ENCODE peak calls at places on chromosome 5, in seven cellular contexts. V is GM12878, H is neural progenitor cell, R is AG10803, D is choroid plexus epithelial cell, Y is cardiac fibroblast, M is iPS DF 6.9. T is an unnamed sample.

GRCh38 chr5:20088361-20088760 is 100.4 kb upstream of the CDH18 start:
- DNase-seq in V (no peak), H (no peak), R (no peak), D (no peak), Y (no peak), M (no peak), T (no peak)

GRCh38 chr5:157086751-157087359 is 22.0 kb downstream of the HAVCR2 start:
- DNase-seq in V (no peak), H (no peak), R (no peak), D (no peak), Y (no peak), M (no peak), T (no peak)

GRCh38 chr5:142874537-142874936 is 104.4 kb downstream of the ARHGAP26 start:
- DNase-seq in V (no peak), H (no peak), R (no peak), D (peak; percentile 33), Y (peak; percentile 94), M (no peak), T (peak; percentile 42)

GRCh38 chr5:14767942-14768837 is 103.4 kb downstream of the ANKH start:
- DNase-seq in V (no peak), H (no peak), R (no peak), D (no peak), Y (no peak), M (no peak), T (no peak)

GRCh38 chr5:83099001-83099400 is 21.7 kb downstream of the XRCC4 start:
- DNase-seq in V (no peak), H (no peak), R (no peak), D (no peak), Y (no peak), M (no peak), T (no peak)

GRCh38 chr5:435156-435790 is 7.7 kb upstream of the EXOC3 start:
- DNase-seq in V (no peak), H (no peak), R (no peak), D (no peak), Y (no peak), M (no peak), T (no peak)

GRCh38 chr5:65394078-65394477 is 87.6 kb downstream of the ADAMTS6 start:
- DNase-seq in V (no peak), H (peak; percentile 18), R (peak; percentile 99), D (peak; percentile 95), Y (peak; percentile 98), M (no peak), T (peak; percentile 98)

GRCh38 chr5:87243161-87243877 is 24.4 kb upstream of the RASA1 start:
- DNase-seq in V (no peak), H (no peak), R (peak; percentile 88), D (peak; percentile 85), Y (peak; percentile 72), M (no peak), T (peak; percentile 73)

GRCh38 chr5:147394273-147394672 is 115.6 kb downstream of the DPYSL3 start:
- DNase-seq in V (no peak), H (no peak), R (no peak), D (no peak), Y (no peak), M (no peak), T (no peak)

GRCh38 chr5:13987843-13988464 is 43.5 kb upstream of the DNAH5 start:
- DNase-seq in V (no peak), H (peak; percentile 67), R (peak; percentile 64), D (peak; percentile 79), Y (peak; percentile 70), M (no peak), T (no peak)

GRCh38 chr5:65034029-65034781 is 265.5 kb downstream of the CWC27 start:
- DNase-seq in V (no peak), H (no peak), R (peak; percentile 44), D (peak; percentile 22), Y (peak; percentile 49), M (no peak), T (peak; percentile 44)

GRCh38 chr5:96434201-96434645 is 1.2 kb upstream of the PCSK1 start:
- DNase-seq in V (no peak), H (peak; percentile 92), R (peak; percentile 58), D (peak; percentile 84), Y (peak; percentile 80), M (peak; percentile 77), T (peak; percentile 47)

GRCh38 chr5:79844571-79844970 is 146.5 kb downstream of the MTX3 start:
- DNase-seq in V (no peak), H (no peak), R (no peak), D (no peak), Y (no peak), M (no peak), T (no peak)

GRCh38 chr5:149063017-149063687 is at the start of gene SH3TC2:
- DNase-seq in V (no peak), H (peak; percentile 83), R (peak; percentile 73), D (peak; percentile 75), Y (peak; percentile 84), M (peak; percentile 35), T (peak; percentile 4)

GRCh38 chr5:35024911-35025510 is 22.7 kb downstream of the AGXT2 start:
- DNase-seq in V (no peak), H (no peak), R (no peak), D (no peak), Y (no peak), M (no peak), T (no peak)

DNA sequence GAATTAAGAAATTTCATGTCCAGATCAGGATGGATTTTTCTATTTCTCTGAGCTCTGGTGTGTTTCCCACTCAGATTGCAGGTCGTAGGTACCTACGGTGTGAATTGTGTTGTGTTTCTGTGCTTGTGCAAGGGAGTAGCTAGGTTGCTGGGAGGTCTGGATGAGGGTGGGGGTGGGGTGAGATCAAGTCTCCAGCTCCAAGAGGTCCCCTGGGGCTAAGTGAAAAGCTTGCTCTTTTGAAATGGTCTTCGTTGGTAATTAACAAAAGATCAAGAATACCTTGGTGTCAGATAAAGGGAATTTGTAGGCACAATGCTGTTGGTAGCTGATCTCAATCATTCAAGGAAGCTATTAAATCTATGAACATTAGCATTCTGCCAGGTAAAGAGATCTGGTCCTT is 988 bp upstream of the PCDHGC4 start:
- DNase-seq in V (no peak), H (peak; percentile 60), R (no peak), D (no peak), Y (no peak), M (no peak), T (no peak)
- H3K4me3 ChIP-seq in V (peak overlapping the region; percentile 36), H (peak overlapping the region; percentile 80), R (no peak overlapping the region), D (no peak overlapping the region), Y (no peak overlapping the region), M (no peak overlapping the region), T (no peak overlapping the region)

GRCh38 chr5:180206993-180207392 is 2.0 kb downstream of the RASGEF1C start:
- DNase-seq in V (no peak), H (no peak), R (no peak), D (no peak), Y (no peak), M (no peak), T (no peak)
- H3K4me3 ChIP-seq in V (no peak overlapping the region), H (no peak overlapping the region), R (no peak overlapping the region), D (no peak overlapping the region), Y (no peak overlapping the region), M (no peak overlapping the region), T (no peak overlapping the region)

DNA sequence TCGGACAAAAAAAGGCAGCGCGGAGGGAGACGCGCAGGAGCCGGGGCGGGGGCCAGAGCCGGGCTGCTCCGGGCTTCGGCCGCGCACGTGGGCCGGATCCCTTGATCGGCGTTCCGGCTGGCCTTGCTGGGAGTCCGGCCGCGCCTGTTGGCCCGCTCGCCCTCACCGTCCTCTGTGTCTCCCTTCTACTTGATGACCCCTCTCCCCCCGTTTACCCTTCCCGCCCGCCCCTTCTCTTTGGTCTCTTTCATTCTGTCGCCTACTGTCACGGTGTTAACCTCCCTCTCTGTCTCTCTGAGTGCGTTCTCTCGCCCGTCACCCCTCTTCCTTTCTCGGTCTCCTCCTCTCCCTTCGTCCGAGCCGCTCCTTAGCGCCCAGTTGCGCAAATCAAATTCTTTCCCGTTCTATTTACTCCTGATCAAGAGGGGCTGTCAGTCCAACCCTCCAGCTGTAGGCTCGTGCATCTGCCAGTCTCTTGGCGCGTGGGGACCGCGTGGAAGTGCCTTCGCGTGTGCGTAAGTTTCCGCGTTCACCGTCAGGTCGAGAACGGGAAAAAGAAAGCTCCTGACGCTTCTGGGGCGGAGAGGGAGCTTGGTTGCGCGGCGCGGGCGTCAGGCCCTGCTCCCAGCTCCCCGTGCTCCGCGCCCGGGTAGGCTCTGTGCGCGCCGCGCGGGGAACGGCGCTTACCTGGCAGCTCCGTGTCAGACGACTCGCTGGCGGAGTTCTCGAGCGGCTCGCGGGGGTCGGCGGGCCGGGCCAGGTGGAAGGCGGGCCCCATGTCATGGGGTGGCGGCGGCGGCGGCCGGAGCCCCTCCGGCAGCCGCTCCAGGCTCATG is 784 bp downstream of the PITX1 start:
- DNase-seq in V (no peak), H (peak; percentile 83), R (peak; percentile 46), D (peak; percentile 27), Y (peak; percentile 28), M (no peak), T (no peak)
- H3K4me3 ChIP-seq in V (peak overlapping the region; percentile 58), H (peak overlapping the region; percentile 40), R (peak overlapping the region; percentile 65), D (peak overlapping the region; percentile 24), Y (peak overlapping the region; percentile 25), M (peak overlapping the region; percentile 6), T (peak overlapping the region; percentile 77)

GRCh38 chr5:77631166-77631582 is 7.3 kb downstream of the OTP start:
- DNase-seq in V (peak; percentile 82), H (no peak), R (no peak), D (no peak), Y (no peak), M (no peak), T (no peak)
- H3K4me3 ChIP-seq in V (peak overlapping the region; percentile 76), H (peak overlapping the region; percentile 49), R (peak overlapping the region; percentile 32), D (no peak overlapping the region), Y (no peak overlapping the region), M (no peak overlapping the region), T (no peak overlapping the region)

GRCh38 chr5:127290946-127291763 is 559 bp downstream of the MEGF10 start:
- DNase-seq in V (no peak), H (peak; percentile 38), R (no peak), D (peak; percentile 20), Y (peak; percentile 10), M (no peak), T (no peak)

GRCh38 chr5:127294829-127295228 is 4.2 kb downstream of the MEGF10 start:
- DNase-seq in V (no peak), H (no peak), R (no peak), D (no peak), Y (no peak), M (no peak), T (no peak)

GRCh38 chr5:127293373-127293772 is 2.8 kb downstream of the MEGF10 start:
- DNase-seq in V (no peak), H (no peak), R (no peak), D (no peak), Y (no peak), M (no peak), T (no peak)

GRCh38 chr5:127290019-127290945 is at the start of gene MEGF10:
- DNase-seq in V (no peak), H (peak; percentile 85), R (peak; percentile 29), D (peak; percentile 70), Y (peak; percentile 48), M (no peak), T (no peak)

GRCh38 chr5:127292030-127292735 is 1.6 kb downstream of the MEGF10 start:
- DNase-seq in V (no peak), H (no peak), R (no peak), D (no peak), Y (no peak), M (no peak), T (no peak)
- H3K4me3 ChIP-seq in V (no peak overlapping the region), H (no peak overlapping the region), R (no peak overlapping the region), D (no peak overlapping the region), Y (no peak overlapping the region), M (no peak overlapping the region), T (peak overlapping the region; percentile 61)

GRCh38 chr5:134543820-134544692 is 18.6 kb downstream of the JADE2 start:
- DNase-seq in V (no peak), H (no peak), R (no peak), D (no peak), Y (no peak), M (no peak), T (no peak)
- H3K4me3 ChIP-seq in V (peak overlapping the region; percentile 78), H (no peak overlapping the region), R (no peak overlapping the region), D (no peak overlapping the region), Y (no peak overlapping the region), M (no peak overlapping the region), T (no peak overlapping the region)

T was measured in skeletal muscle cell.